ENCODE peak calls at places on chromosomes 16 and 17, in five cellular contexts. One of them, this sample, is unnamed.

GRCh38 chr16:84925092-84925772 is 86.1 kb downstream of the ZDHHC7 start:
- DNase-seq in A549: peak; percentile 48
- DNase-seq in heart left ventricle: peak; percentile 64
- DNase-seq in HFF-Myc: no peak
- DNase-seq in type B pancreatic cell: no peak
- DNase-seq in this sample: no peak

GRCh38 chr16:57475711-57476339 is 10.5 kb downstream of the DOK4 start:
- DNase-seq in A549: peak; percentile 82
- DNase-seq in heart left ventricle: no peak
- DNase-seq in HFF-Myc: no peak
- DNase-seq in type B pancreatic cell: no peak
- DNase-seq in this sample: no peak

GRCh38 chr16:56848955-56849689 is 15.9 kb upstream of the SLC12A3 start:
- DNase-seq in A549: no peak
- DNase-seq in heart left ventricle: no peak
- DNase-seq in HFF-Myc: peak; percentile 36
- DNase-seq in type B pancreatic cell: no peak
- DNase-seq in this sample: no peak

GRCh38 chr17:65678534-65678933 is 117.1 kb upstream of the AXIN2 start:
- DNase-seq in A549: no peak
- DNase-seq in heart left ventricle: no peak
- DNase-seq in HFF-Myc: no peak
- DNase-seq in type B pancreatic cell: no peak
- DNase-seq in this sample: no peak

GRCh38 chr17:60106377-60107059 is 27.8 kb upstream of the HEATR6 start:
- DNase-seq in A549: no peak
- DNase-seq in heart left ventricle: no peak
- DNase-seq in HFF-Myc: no peak
- DNase-seq in type B pancreatic cell: no peak
- DNase-seq in this sample: no peak

GRCh38 chr16:733382-734207 is 6.7 kb downstream of the HAGHL start:
- DNase-seq in A549: peak; percentile 50
- DNase-seq in heart left ventricle: no peak
- DNase-seq in HFF-Myc: no peak
- DNase-seq in type B pancreatic cell: no peak
- DNase-seq in this sample: no peak

GRCh38 chr17:9671559-9671958 is 26.2 kb downstream of the USP43 start:
- DNase-seq in A549: no peak
- DNase-seq in heart left ventricle: no peak
- DNase-seq in HFF-Myc: no peak
- DNase-seq in type B pancreatic cell: no peak
- DNase-seq in this sample: no peak

GRCh38 chr17:34095101-34095500 is 160.0 kb upstream of the CCL2 start:
- DNase-seq in A549: no peak
- DNase-seq in heart left ventricle: no peak
- DNase-seq in HFF-Myc: no peak
- DNase-seq in type B pancreatic cell: no peak
- DNase-seq in this sample: no peak

GRCh38 chr17:18006495-18007239 is 32.3 kb downstream of the ATPAF2 start:
- DNase-seq in A549: no peak
- DNase-seq in heart left ventricle: no peak
- DNase-seq in HFF-Myc: no peak
- DNase-seq in type B pancreatic cell: no peak
- DNase-seq in this sample: no peak

GRCh38 chr17:44223574-44224046 is 4.1 kb upstream of the UBTF start:
- DNase-seq in A549: no peak
- DNase-seq in heart left ventricle: no peak
- DNase-seq in HFF-Myc: no peak
- DNase-seq in type B pancreatic cell: no peak
- DNase-seq in this sample: no peak

GRCh38 chr17:16943032-16943352 is 28.9 kb downstream of the TNFRSF13B start:
- DNase-seq in A549: no peak
- DNase-seq in heart left ventricle: no peak
- DNase-seq in HFF-Myc: no peak
- DNase-seq in type B pancreatic cell: no peak
- DNase-seq in this sample: no peak

GRCh38 chr17:80774643-80775281 is 216.9 kb upstream of the CHMP6 start:
- DNase-seq in A549: no peak
- DNase-seq in heart left ventricle: no peak
- DNase-seq in HFF-Myc: no peak
- DNase-seq in type B pancreatic cell: no peak
- DNase-seq in this sample: no peak

GRCh38 chr17:82804442-82805191 is 35.2 kb downstream of the ZNF750 start:
- DNase-seq in A549: no peak
- DNase-seq in heart left ventricle: peak; percentile 86
- DNase-seq in HFF-Myc: no peak
- DNase-seq in type B pancreatic cell: no peak
- DNase-seq in this sample: no peak

GRCh38 chr16:1420111-1420539 is 422 bp downstream of the UQCC4 start:
- DNase-seq in A549: no peak
- DNase-seq in heart left ventricle: peak; percentile 45
- DNase-seq in HFF-Myc: no peak
- DNase-seq in type B pancreatic cell: no peak
- DNase-seq in this sample: no peak

GRCh38 chr17:33750943-33751701 is 458.0 kb upstream of the ASIC2 start:
- DNase-seq in A549: peak; percentile 57
- DNase-seq in heart left ventricle: peak; percentile 51
- DNase-seq in HFF-Myc: peak; percentile 17
- DNase-seq in type B pancreatic cell: peak; percentile 77
- DNase-seq in this sample: peak; percentile 3

GRCh38 chr16:16151315-16151714 is 72.0 kb downstream of the ABCC6 start:
- DNase-seq in A549: no peak
- DNase-seq in heart left ventricle: no peak
- DNase-seq in HFF-Myc: no peak
- DNase-seq in type B pancreatic cell: no peak
- DNase-seq in this sample: no peak

GRCh38 chr17:35167666-35168065 is 20.0 kb downstream of the UNC45B start:
- DNase-seq in A549: no peak
- DNase-seq in heart left ventricle: no peak
- DNase-seq in HFF-Myc: no peak
- DNase-seq in type B pancreatic cell: no peak
- DNase-seq in this sample: no peak

GRCh38 chr17:40304464-40304863 is 4.5 kb upstream of the RARA start:
- DNase-seq in A549: no peak
- DNase-seq in heart left ventricle: no peak
- DNase-seq in HFF-Myc: no peak
- DNase-seq in type B pancreatic cell: no peak
- DNase-seq in this sample: peak; percentile 72

GRCh38 chr16:14502932-14503741 is 126.9 kb downstream of the PARN start:
- DNase-seq in A549: no peak
- DNase-seq in heart left ventricle: no peak
- DNase-seq in HFF-Myc: no peak
- DNase-seq in type B pancreatic cell: no peak
- DNase-seq in this sample: no peak

GRCh38 chr17:48123111-48123510 is 15.5 kb downstream of the SNX11 start:
- DNase-seq in A549: no peak
- DNase-seq in heart left ventricle: no peak
- DNase-seq in HFF-Myc: no peak
- DNase-seq in type B pancreatic cell: no peak
- DNase-seq in this sample: no peak

GRCh38 chr16:87808108-87808507 is 42.3 kb upstream of the KLHDC4 start:
- DNase-seq in A549: no peak
- DNase-seq in heart left ventricle: no peak
- DNase-seq in HFF-Myc: no peak
- DNase-seq in type B pancreatic cell: no peak
- DNase-seq in this sample: no peak

GRCh38 chr16:17160285-17160854 is 310.4 kb downstream of the XYLT1 start:
- DNase-seq in A549: no peak
- DNase-seq in heart left ventricle: no peak
- DNase-seq in HFF-Myc: no peak
- DNase-seq in type B pancreatic cell: no peak
- DNase-seq in this sample: no peak

GRCh38 chr16:85104147-85104546 is 8.1 kb downstream of the CIBAR2 start:
- DNase-seq in A549: no peak
- DNase-seq in heart left ventricle: no peak
- DNase-seq in HFF-Myc: no peak
- DNase-seq in type B pancreatic cell: no peak
- DNase-seq in this sample: no peak

GRCh38 chr16:67703626-67704025 is 15.5 kb downstream of the GFOD2 start:
- DNase-seq in A549: no peak
- DNase-seq in heart left ventricle: no peak
- DNase-seq in HFF-Myc: no peak
- DNase-seq in type B pancreatic cell: no peak
- DNase-seq in this sample: no peak

GRCh38 chr17:1087381-1088241 is 90.7 kb downstream of the TIMM22 start:
- DNase-seq in A549: peak; percentile 84
- DNase-seq in heart left ventricle: peak; percentile 87
- DNase-seq in HFF-Myc: no peak
- DNase-seq in type B pancreatic cell: no peak
- DNase-seq in this sample: no peak

GRCh38 chr17:81813861-81814683 is 10.1 kb downstream of the GCGR start:
- DNase-seq in A549: no peak
- DNase-seq in heart left ventricle: no peak
- DNase-seq in HFF-Myc: no peak
- DNase-seq in type B pancreatic cell: no peak
- DNase-seq in this sample: no peak

GRCh38 chr17:43530303-43531081 is 15.6 kb downstream of the ETV4 start:
- DNase-seq in A549: no peak
- DNase-seq in heart left ventricle: peak; percentile 85
- DNase-seq in HFF-Myc: peak; percentile 94
- DNase-seq in type B pancreatic cell: peak; percentile 91
- DNase-seq in this sample: peak; percentile 80

GRCh38 chr16:3158014-3158497 is 23.2 kb downstream of the ZNF213 start:
- DNase-seq in A549: no peak
- DNase-seq in heart left ventricle: no peak
- DNase-seq in HFF-Myc: no peak
- DNase-seq in type B pancreatic cell: no peak
- DNase-seq in this sample: no peak

GRCh38 chr17:3890082-3890892 is 2.6 kb downstream of the CAMKK1 start:
- DNase-seq in A549: peak; percentile 90
- DNase-seq in heart left ventricle: peak; percentile 84
- DNase-seq in HFF-Myc: peak; percentile 75
- DNase-seq in type B pancreatic cell: no peak
- DNase-seq in this sample: peak; percentile 62

GRCh38 chr17:79573196-79573929 is 37.5 kb downstream of the RBFOX3 start:
- DNase-seq in A549: peak; percentile 52
- DNase-seq in heart left ventricle: no peak
- DNase-seq in HFF-Myc: no peak
- DNase-seq in type B pancreatic cell: no peak
- DNase-seq in this sample: no peak
- TF ChIP-seq CTCF in A549: no peak
- TF ChIP-seq CTCF in heart left ventricle: no peak
- TF ChIP-seq CTCF in HFF-Myc: no peak
- TF ChIP-seq CTCF in type B pancreatic cell: no peak
- TF ChIP-seq CTCF in this sample: no peak

DNA sequence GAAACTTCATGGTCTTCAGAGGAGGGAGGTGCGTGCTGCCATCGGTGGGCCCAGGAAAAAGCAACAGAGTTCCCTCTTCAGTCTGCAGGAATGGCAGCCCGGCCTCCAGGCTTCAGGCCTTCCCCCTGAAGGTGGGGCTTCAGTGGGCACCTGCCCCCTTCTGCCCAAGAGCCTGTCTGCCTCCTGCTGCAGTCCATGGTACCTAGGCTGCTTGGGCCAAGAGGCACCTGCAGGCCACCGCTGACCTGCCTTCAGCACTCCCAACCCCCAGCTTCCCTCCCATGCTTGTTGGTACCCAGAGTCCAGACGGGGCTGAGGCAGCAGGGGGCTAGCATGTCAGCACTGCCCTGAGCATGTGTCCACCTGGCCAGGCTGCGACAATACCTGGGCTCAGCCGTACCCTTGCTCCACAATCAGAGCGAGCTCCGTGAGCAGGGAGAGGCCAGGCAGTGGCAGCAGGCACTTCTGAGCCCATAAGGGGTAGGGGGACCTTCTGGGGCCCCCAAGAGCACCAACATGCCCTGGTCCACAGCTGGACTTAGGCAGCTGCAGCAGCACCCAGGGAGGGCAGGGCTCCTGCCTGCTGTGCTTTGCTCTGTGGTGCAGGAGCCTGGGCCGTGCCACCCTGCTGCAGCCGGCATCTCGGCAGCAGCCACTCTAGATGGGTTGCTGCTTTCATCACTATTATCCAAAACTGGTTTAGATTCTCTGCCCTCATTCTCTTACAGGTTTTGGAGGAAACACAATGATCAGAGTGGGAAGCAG is 77.2 kb upstream of the AKTIP start:
- DNase-seq in A549: no peak
- DNase-seq in heart left ventricle: no peak
- DNase-seq in HFF-Myc: no peak
- DNase-seq in type B pancreatic cell: no peak
- DNase-seq in this sample: no peak
- TF ChIP-seq CTCF in A549: no peak
- TF ChIP-seq CTCF in heart left ventricle: no peak
- TF ChIP-seq CTCF in HFF-Myc: no peak
- TF ChIP-seq CTCF in type B pancreatic cell: no peak
- TF ChIP-seq CTCF in this sample: no peak

DNA sequence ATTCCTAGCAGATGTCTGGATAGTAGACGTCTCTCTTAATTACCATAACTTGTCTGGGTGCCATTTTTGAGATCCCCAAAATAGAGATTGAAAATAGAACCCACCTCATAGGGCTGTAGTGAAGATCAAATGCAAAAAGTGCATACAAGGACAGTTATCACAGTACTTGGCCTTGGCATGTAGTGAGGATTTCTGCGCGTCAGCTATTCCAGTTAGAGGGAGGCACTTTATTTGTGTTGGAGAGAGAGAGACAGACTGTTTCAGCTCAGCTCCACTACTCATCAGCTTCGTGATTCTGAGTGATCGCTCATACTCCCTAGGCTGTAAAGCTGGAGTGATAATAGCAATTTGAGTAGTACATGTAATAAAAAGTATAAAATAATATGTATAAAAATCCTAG is 59.6 kb upstream of the CDH13 start:
- DNase-seq in A549: no peak
- DNase-seq in heart left ventricle: peak; percentile 47
- DNase-seq in HFF-Myc: no peak
- DNase-seq in type B pancreatic cell: no peak
- DNase-seq in this sample: no peak
- TF ChIP-seq CTCF in A549: no peak
- TF ChIP-seq CTCF in heart left ventricle: no peak
- TF ChIP-seq CTCF in HFF-Myc: no peak
- TF ChIP-seq CTCF in type B pancreatic cell: no peak
- TF ChIP-seq CTCF in this sample: no peak

DNA sequence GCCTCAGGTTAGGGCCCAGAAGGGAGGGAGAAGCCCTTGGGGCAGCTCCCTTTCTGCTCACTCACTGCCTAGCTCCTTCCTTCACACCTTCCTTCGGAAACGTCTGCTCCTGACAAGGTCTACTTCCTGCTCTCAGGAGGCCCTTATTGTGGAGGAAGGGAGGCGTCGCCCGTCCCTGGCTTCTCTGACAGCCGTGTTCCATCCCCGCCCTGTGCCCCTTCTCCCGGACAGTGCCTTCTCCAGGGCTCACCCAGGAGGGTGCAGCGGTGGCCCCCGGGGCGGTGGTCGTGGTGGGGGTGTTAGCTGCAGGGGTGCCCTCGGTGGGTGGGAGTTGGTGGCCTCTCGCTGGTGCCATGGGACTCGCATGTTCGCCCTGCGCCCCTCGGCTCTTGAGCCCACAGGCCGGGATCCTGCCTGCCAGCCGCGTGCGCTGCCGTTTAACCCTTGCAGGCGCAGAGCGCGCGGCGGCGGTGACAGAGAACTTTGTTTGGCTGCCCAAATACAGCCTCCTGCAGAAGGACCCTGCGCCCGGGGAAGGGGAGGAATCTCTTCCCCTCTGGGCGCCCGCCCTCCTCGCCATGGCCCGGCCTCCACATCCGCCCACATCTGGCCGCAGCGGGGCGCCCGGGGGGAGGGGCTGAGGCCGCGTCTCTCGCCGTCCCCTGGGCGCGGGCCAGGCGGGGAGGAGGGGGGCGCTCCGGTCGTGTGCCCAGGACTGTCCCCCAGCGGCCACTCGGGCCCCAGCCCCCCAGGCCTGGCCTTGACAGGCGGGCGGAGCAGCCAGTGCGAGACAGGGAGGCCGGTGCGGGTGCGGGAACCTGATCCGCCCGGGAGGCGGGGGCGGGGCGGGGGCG is 231.9 kb downstream of the SEC14L1 start:
- DNase-seq in A549: no peak
- DNase-seq in heart left ventricle: peak; percentile 90
- DNase-seq in HFF-Myc: no peak
- DNase-seq in type B pancreatic cell: peak; percentile 90
- DNase-seq in this sample: peak; percentile 89
- TF ChIP-seq CTCF in A549: no peak
- TF ChIP-seq CTCF in heart left ventricle: no peak
- TF ChIP-seq CTCF in HFF-Myc: no peak
- TF ChIP-seq CTCF in type B pancreatic cell: no peak
- TF ChIP-seq CTCF in this sample: no peak